ENCODE peak calls at places on chromosomes 3 and 15, in five cellular contexts. V, M, F, Y and K are unnamed samples.

GRCh38 chr3:123634149-123635051 is 49.5 kb upstream of the HACD2 start:
- DNase-seq in V (no peak), M (no peak), F (no peak), Y (no peak), K (no peak)

GRCh38 chr3:25910997-25911396 is 121.1 kb downstream of the OXSM start:
- DNase-seq in V (peak; percentile 61), M (peak; percentile 35), F (no peak), Y (no peak), K (peak; percentile 49)

GRCh38 chr3:152622813-152623167 is 212.1 kb upstream of the P2RY1 start:
- DNase-seq in V (peak; percentile 63), M (no peak), F (no peak), Y (no peak), K (no peak)

GRCh38 chr3:69082805-69083204 is 1.9 kb upstream of the ARL6IP5 start:
- DNase-seq in V (peak; percentile 53), M (peak; percentile 67), F (no peak), Y (peak; percentile 65), K (peak; percentile 86)

GRCh38 chr3:110608566-110608965 is 463.1 kb upstream of the NECTIN3 start:
- DNase-seq in V (no peak), M (no peak), F (no peak), Y (no peak), K (peak; percentile 46)

GRCh38 chr3:46442591-46443530 is 21.8 kb downstream of the LTF start:
- DNase-seq in V (no peak), M (no peak), F (no peak), Y (peak; percentile 28), K (peak; percentile 22)

GRCh38 chr3:68988740-68989139 is 24.7 kb downstream of the EOGT start:
- DNase-seq in V (no peak), M (no peak), F (no peak), Y (no peak), K (peak; percentile 69)

GRCh38 chr3:185508330-185508729 is 9.5 kb upstream of the TMEM41A start:
- DNase-seq in V (no peak), M (no peak), F (no peak), Y (no peak), K (no peak)

GRCh38 chr3:94494992-94495391 is 432.1 kb downstream of the NSUN3 start:
- DNase-seq in V (no peak), M (no peak), F (no peak), Y (no peak), K (no peak)

GRCh38 chr3:64740232-64740631 is 52.4 kb upstream of the ADAMTS9 start:
- DNase-seq in V (no peak), M (no peak), F (no peak), Y (no peak), K (peak; percentile 56)

GRCh38 chr3:49518441-49518840 is 35.8 kb upstream of the BSN start:
- DNase-seq in V (no peak), M (no peak), F (no peak), Y (peak; percentile 52), K (no peak)

GRCh38 chr3:14798231-14798630 is 20.5 kb upstream of the FGD5 start:
- DNase-seq in V (no peak), M (no peak), F (no peak), Y (no peak), K (no peak)

GRCh38 chr15:101024111-101024695 is 105.0 kb downstream of the LRRK1 start:
- DNase-seq in V (no peak), M (peak; percentile 3), F (no peak), Y (no peak), K (peak; percentile 94)

GRCh38 chr3:111691293-111691909 is 96.3 kb upstream of the ZBED2 start:
- DNase-seq in V (peak; percentile 48), M (no peak), F (no peak), Y (no peak), K (peak; percentile 72)

GRCh38 chr3:51800758-51801140 is 21.7 kb upstream of the IQCF6 start:
- DNase-seq in V (no peak), M (no peak), F (no peak), Y (no peak), K (no peak)

GRCh38 chr3:197328198-197328597 is 29.8 kb upstream of the DLG1 start:
- DNase-seq in V (no peak), M (no peak), F (no peak), Y (no peak), K (no peak)

GRCh38 chr3:79767194-79767952 is 425 bp downstream of the ROBO1 start:
- DNase-seq in V (peak; percentile 38), M (no peak), F (no peak), Y (no peak), K (peak; percentile 22)

GRCh38 chr15:90829942-90830440 is 38.4 kb upstream of the FURIN start:
- DNase-seq in V (no peak), M (no peak), F (no peak), Y (peak; percentile 37), K (peak; percentile 27)

GRCh38 chr15:81071705-81072104 is 62.4 kb upstream of the CFAP161 start:
- DNase-seq in V (no peak), M (no peak), F (no peak), Y (no peak), K (no peak)

GRCh38 chr3:36944012-36944640 is 728 bp downstream of the TRANK1 start:
- DNase-seq in V (peak; percentile 71), M (peak; percentile 35), F (no peak), Y (no peak), K (peak; percentile 69)

GRCh38 chr3:168989396-168989795 is 674.1 kb downstream of the MECOM start:
- DNase-seq in V (no peak), M (no peak), F (no peak), Y (no peak), K (peak; percentile 36)

GRCh38 chr15:43220991-43221403 is at the start of gene EPB42:
- DNase-seq in V (no peak), M (no peak), F (no peak), Y (no peak), K (no peak)

GRCh38 chr15:48096813-48097212 is 24.0 kb upstream of the SLC24A5 start:
- DNase-seq in V (no peak), M (no peak), F (no peak), Y (no peak), K (peak; percentile 85)

GRCh38 chr3:181493423-181493822 is 218.3 kb upstream of the SOX2 start:
- DNase-seq in V (no peak), M (no peak), F (no peak), Y (no peak), K (no peak)

GRCh38 chr15:92733934-92734521 is 78.5 kb upstream of the FAM174B start:
- DNase-seq in V (no peak), M (peak; percentile 19), F (no peak), Y (no peak), K (peak; percentile 55)

GRCh38 chr15:56794150-56794922 is 61.0 kb upstream of the ZNF280D start:
- DNase-seq in V (no peak), M (no peak), F (no peak), Y (no peak), K (peak; percentile 77)

GRCh38 chr3:46659285-46659684 is 34.2 kb downstream of the ALS2CL start:
- DNase-seq in V (no peak), M (no peak), F (no peak), Y (no peak), K (no peak)

GRCh38 chr3:124773351-124774304 is 43.4 kb downstream of the UMPS start:
- DNase-seq in V (no peak), M (no peak), F (no peak), Y (no peak), K (no peak)

GRCh38 chr3:179956416-179956830 is 80.3 kb downstream of the PEX5L start:
- DNase-seq in V (no peak), M (no peak), F (no peak), Y (no peak), K (peak; percentile 37)

GRCh38 chr3:24185738-24186384 is 240.8 kb downstream of the NR1D2 start:
- DNase-seq in V (peak; percentile 80), M (no peak), F (peak; percentile 9), Y (peak; percentile 31), K (peak; percentile 77)

GRCh38 chr3:32506466-32506865 is 3.8 kb upstream of the CMTM6 start:
- DNase-seq in V (no peak), M (no peak), F (no peak), Y (no peak), K (no peak)

GRCh38 chr3:152232001-152232400 is 36.7 kb upstream of the MBNL1 start:
- DNase-seq in V (no peak), M (no peak), F (no peak), Y (no peak), K (no peak)

GRCh38 chr3:115927210-115927609 is 303.9 kb downstream of the GAP43 start:
- DNase-seq in V (peak; percentile 58), M (no peak), F (no peak), Y (no peak), K (no peak)

GRCh38 chr3:159824341-159824740 is 164.3 kb upstream of the IL12A start:
- DNase-seq in V (no peak), M (no peak), F (no peak), Y (peak; percentile 83), K (peak; percentile 97)

GRCh38 chr15:46344115-46344749 is 709.4 kb downstream of the SQOR start:
- DNase-seq in V (no peak), M (no peak), F (no peak), Y (no peak), K (no peak)

GRCh38 chr3:186930639-186931486 is 537 bp downstream of the ST6GAL1 start:
- DNase-seq in V (peak; percentile 90), M (peak; percentile 72), F (peak; percentile 79), Y (peak; percentile 75), K (peak; percentile 56)
- TF ChIP-seq CTCF in V (peak; percentile 40), M (no peak), F (no peak), Y (peak; percentile 19), K (no peak)

GRCh38 chr3:42088803-42089520 is 2.2 kb upstream of the TRAK1 start:
- DNase-seq in V (no peak), M (no peak), F (no peak), Y (no peak), K (no peak)
- H3K4me1 ChIP-seq in V (peaks cover 4% of the 10 kb centered on the region), M (peaks cover 4% of the 10 kb centered on the region), F (no peaks in the 10 kb centered on the region), Y (peaks cover 39% of the 10 kb centered on the region), K (peaks cover 2% of the 10 kb centered on the region)

GRCh38 chr3:173583496-173583895 is 186.0 kb downstream of the NLGN1 start:
- DNase-seq in V (no peak), M (no peak), F (no peak), Y (no peak), K (peak; percentile 6)

GRCh38 chr3:173584834-173585831 is 187.6 kb downstream of the NLGN1 start:
- DNase-seq in V (peak; percentile 21), M (no peak), F (no peak), Y (no peak), K (peak; percentile 60)

GRCh38 chr3:173587055-173587454 is 189.5 kb downstream of the NLGN1 start:
- DNase-seq in V (no peak), M (no peak), F (no peak), Y (no peak), K (no peak)

GRCh38 chr3:173586176-173586575 is 188.6 kb downstream of the NLGN1 start:
- DNase-seq in V (no peak), M (no peak), F (no peak), Y (no peak), K (no peak)

GRCh38 chr3:173584093-173584833 is 186.7 kb downstream of the NLGN1 start:
- DNase-seq in V (peak; percentile 63), M (no peak), F (no peak), Y (no peak), K (peak; percentile 65)
- TF ChIP-seq CTCF in V (peak; percentile 79), M (no peak), F (no peak), Y (peak; percentile 44), K (peak; percentile 83)

DNA sequence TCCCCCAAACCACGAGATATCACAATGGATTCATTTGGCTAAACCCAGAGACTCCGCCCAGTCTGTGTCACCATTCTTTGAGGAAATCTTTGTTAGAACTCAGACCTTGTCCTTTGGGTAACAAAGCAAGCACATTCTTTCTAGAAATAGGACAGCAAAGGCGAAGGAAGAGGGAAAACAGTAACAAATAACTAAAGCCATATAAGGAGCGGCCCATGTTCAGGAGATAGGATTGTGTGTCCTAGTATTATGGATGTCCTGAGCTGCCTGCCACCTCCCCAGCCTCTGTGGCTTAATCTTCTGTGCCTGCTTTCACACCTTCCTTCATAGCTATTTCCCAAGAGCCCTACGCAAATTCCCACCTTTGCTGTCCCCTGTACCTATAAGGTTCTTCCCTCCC is 59.9 kb downstream of the UACA start:
- DNase-seq in V (peak; percentile 40), M (no peak), F (no peak), Y (no peak), K (no peak)
- H3K4me1 ChIP-seq in V (peaks cover 43% of the 10 kb centered on the region), M (no peaks in the 10 kb centered on the region), F (peaks cover 8% of the 10 kb centered on the region), Y (peaks cover 80% of the 10 kb centered on the region), K (peaks cover 21% of the 10 kb centered on the region)